ENCODE peak calls at places on chromosomes 16 and 17, in five cellular contexts. D, Y, Z, I and J are unnamed samples.

GRCh38 chr17:37478187-37478586 is 11.5 kb upstream of the DUSP14 start:
- DNase-seq in D (no peak), Y (no peak), Z (no peak), I (no peak), J (peak; percentile 90)

GRCh38 chr16:52450241-52450640 is 96.7 kb downstream of the TOX3 start:
- DNase-seq in D (no peak), Y (no peak), Z (no peak), I (no peak), J (no peak)

GRCh38 chr16:9154576-9155410 is 63.3 kb downstream of the HAPSTR1 start:
- DNase-seq in D (no peak), Y (peak; percentile 43), Z (no peak), I (no peak), J (no peak)

GRCh38 chr17:67751101-67752074 is 33.7 kb downstream of the NOL11 start:
- DNase-seq in D (no peak), Y (peak; percentile 23), Z (no peak), I (no peak), J (no peak)

GRCh38 chr16:52404546-52404945 is 142.4 kb downstream of the TOX3 start:
- DNase-seq in D (no peak), Y (no peak), Z (no peak), I (no peak), J (no peak)

GRCh38 chr17:56902350-56902749 is 11.5 kb downstream of the TRIM25 start:
- DNase-seq in D (peak; percentile 94), Y (no peak), Z (no peak), I (no peak), J (peak; percentile 84)

GRCh38 chr17:70378005-70378404 is 208.7 kb downstream of the KCNJ2 start:
- DNase-seq in D (no peak), Y (no peak), Z (no peak), I (no peak), J (no peak)

GRCh38 chr17:3689262-3690093 is 6.5 kb downstream of the P2RX5 start:
- DNase-seq in D (no peak), Y (no peak), Z (no peak), I (no peak), J (no peak)

GRCh38 chr16:58628845-58629680 is 563 bp downstream of the CNOT1 start:
- DNase-seq in D (peak; percentile 23), Y (peak; percentile 50), Z (peak; percentile 62), I (no peak), J (peak; percentile 84)

GRCh38 chr17:61409301-61410099 is 9.9 kb downstream of the TBX2 start:
- DNase-seq in D (peak; percentile 84), Y (peak; percentile 73), Z (peak; percentile 67), I (no peak), J (peak; percentile 90)

GRCh38 chr16:392450-393027 is 4.5 kb upstream of the NME4 start:
- DNase-seq in D (no peak), Y (no peak), Z (peak; percentile 83), I (no peak), J (no peak)

GRCh38 chr16:23435500-23435899 is 17.5 kb downstream of the COG7 start:
- DNase-seq in D (peak; percentile 72), Y (peak; percentile 85), Z (peak; percentile 79), I (peak; percentile 55), J (peak; percentile 69)

GRCh38 chr17:72373910-72374741 is 253.3 kb downstream of the SOX9 start:
- DNase-seq in D (peak; percentile 44), Y (no peak), Z (no peak), I (no peak), J (peak; percentile 37)

GRCh38 chr17:76145231-76146052 is 4.4 kb upstream of the FOXJ1 start:
- DNase-seq in D (no peak), Y (peak; percentile 48), Z (peak; percentile 71), I (no peak), J (no peak)

GRCh38 chr17:10421211-10421610 is 539 bp downstream of the MYH8 start:
- DNase-seq in D (no peak), Y (no peak), Z (no peak), I (no peak), J (no peak)

GRCh38 chr16:49455181-49455990 is 81.8 kb downstream of the C16orf78 start:
- DNase-seq in D (no peak), Y (no peak), Z (no peak), I (no peak), J (no peak)

GRCh38 chr17:57174591-57174990 is 81.7 kb upstream of the MSI2 start:
- DNase-seq in D (no peak), Y (no peak), Z (peak; percentile 10), I (no peak), J (no peak)

GRCh38 chr16:66959645-66960177 is 1.4 kb upstream of the CES3 start:
- DNase-seq in D (no peak), Y (no peak), Z (no peak), I (no peak), J (no peak)

GRCh38 chr16:6573577-6573976 is 759.1 kb upstream of the RBFOX1 start:
- DNase-seq in D (no peak), Y (peak; percentile 68), Z (peak; percentile 8), I (no peak), J (no peak)

GRCh38 chr16:29757950-29758466 is 12.2 kb upstream of the C16orf54 start:
- DNase-seq in D (no peak), Y (no peak), Z (no peak), I (no peak), J (peak; percentile 66)

GRCh38 chr17:32684087-32684828 is 192.7 kb downstream of the MYO1D start:
- DNase-seq in D (peak; percentile 27), Y (no peak), Z (no peak), I (no peak), J (no peak)

GRCh38 chr17:42518755-42519545 is 17.1 kb upstream of the NAGLU start:
- DNase-seq in D (no peak), Y (no peak), Z (no peak), I (peak; percentile 89), J (no peak)

GRCh38 chr16:62036101-62036806 is at the start of gene CDH8:
- DNase-seq in D (no peak), Y (peak; percentile 79), Z (no peak), I (no peak), J (no peak)

GRCh38 chr17:76077582-76078110 is 1.3 kb upstream of the ZACN start:
- DNase-seq in D (peak; percentile 19), Y (peak; percentile 20), Z (no peak), I (no peak), J (no peak)

GRCh38 chr17:41793749-41794602 is 7.5 kb upstream of the JUP start:
- DNase-seq in D (no peak), Y (peak; percentile 93), Z (no peak), I (no peak), J (peak; percentile 16)

GRCh38 chr17:18129041-18129502 is 20.5 kb downstream of the MYO15A start:
- DNase-seq in D (peak; percentile 87), Y (no peak), Z (no peak), I (peak; percentile 69), J (peak; percentile 51)
- H3K9me2 ChIP-seq in D (no peaks in the 10 kb centered on the region), Y (no peaks in the 10 kb centered on the region), Z (no peaks in the 10 kb centered on the region), I (no peaks in the 10 kb centered on the region), J (no peaks in the 10 kb centered on the region)

GRCh38 chr17:77281904-77282367 is 141.2 kb downstream of the SEC14L1 start:
- DNase-seq in D (peak; percentile 70), Y (peak; percentile 61), Z (peak; percentile 23), I (peak; percentile 59), J (no peak)
- TF ChIP-seq EZH2 in D (no peak), Y (no peak), Z (no peak), I (no peak), J (no peak)

GRCh38 chr16:4836727-4837126 is 10.4 kb downstream of the GLYR1 start:
- DNase-seq in D (no peak), Y (no peak), Z (no peak), I (no peak), J (no peak)

GRCh38 chr16:4833584-4833983 is 13.5 kb downstream of the GLYR1 start:
- DNase-seq in D (no peak), Y (no peak), Z (no peak), I (no peak), J (no peak)

GRCh38 chr16:4839942-4840341 is 7.1 kb downstream of the GLYR1 start:
- DNase-seq in D (no peak), Y (peak; percentile 8), Z (no peak), I (no peak), J (no peak)

GRCh38 chr16:4840984-4841383 is 6.1 kb downstream of the GLYR1 start:
- DNase-seq in D (no peak), Y (no peak), Z (no peak), I (no peak), J (no peak)

DNA sequence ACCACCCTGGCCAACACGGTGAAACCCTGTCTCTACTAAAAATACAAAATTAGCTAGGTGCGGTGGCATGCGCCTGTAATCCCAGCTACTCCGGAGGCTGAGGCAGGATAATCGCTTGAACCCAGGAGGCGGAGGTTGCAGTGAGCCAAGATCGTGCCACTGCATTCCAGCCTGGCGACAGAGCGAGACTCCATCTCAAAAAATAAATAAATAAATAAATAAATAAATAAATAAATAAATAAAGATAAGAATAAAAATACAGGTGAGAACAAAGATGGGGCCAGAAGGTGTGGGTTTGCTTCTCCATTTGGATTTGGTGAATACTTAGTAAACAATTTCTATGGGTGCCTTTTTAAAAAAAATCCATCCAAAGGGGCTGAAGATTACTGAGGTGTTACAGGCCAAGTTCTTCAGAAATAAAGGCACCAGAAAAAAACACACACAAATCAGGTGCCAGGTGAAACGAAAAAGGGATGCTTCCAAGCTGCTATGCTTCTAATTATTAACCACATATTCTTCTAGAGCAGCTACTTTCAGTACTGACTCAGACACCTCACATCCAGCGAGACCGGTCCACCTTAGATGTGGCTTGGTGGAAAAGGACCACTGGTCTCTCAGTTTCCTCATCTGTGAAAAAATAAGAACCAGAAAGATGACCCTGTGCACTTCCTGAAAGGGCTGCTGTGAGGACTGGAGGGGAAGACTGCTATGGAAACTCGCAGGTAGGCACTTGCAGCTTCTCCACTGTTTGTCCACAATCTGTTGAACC is 9.2 kb downstream of the GLYR1 start:
- DNase-seq in D (no peak), Y (no peak), Z (peak; percentile 75), I (no peak), J (no peak)
- H3K9me2 ChIP-seq in D (no peaks in the 10 kb centered on the region), Y (no peaks in the 10 kb centered on the region), Z (no peaks in the 10 kb centered on the region), I (no peaks in the 10 kb centered on the region), J (no peaks in the 10 kb centered on the region)

DNA sequence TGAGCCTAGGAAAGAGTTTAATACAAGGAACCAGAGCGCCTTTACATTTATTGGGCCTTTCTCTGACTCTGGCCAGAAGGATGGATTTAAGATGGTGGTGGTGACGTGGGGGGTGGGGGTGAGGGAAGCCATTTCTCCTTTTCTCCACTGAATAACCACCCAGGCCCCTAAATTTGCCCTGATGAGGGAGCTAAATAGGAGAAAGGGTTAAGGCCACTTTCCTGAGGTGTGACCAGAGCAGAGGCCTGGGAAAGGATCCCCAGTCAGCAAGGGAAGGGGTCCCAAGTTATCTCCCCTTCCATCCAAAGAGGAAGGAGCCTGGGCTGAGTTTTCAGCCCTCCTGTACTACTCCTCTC is 1.1 kb upstream of the HOXB9 start:
- DNase-seq in D (no peak), Y (no peak), Z (no peak), I (no peak), J (no peak)
- TF ChIP-seq EZH2 in D (no peak), Y (no peak), Z (no peak), I (no peak), J (no peak)

DNA sequence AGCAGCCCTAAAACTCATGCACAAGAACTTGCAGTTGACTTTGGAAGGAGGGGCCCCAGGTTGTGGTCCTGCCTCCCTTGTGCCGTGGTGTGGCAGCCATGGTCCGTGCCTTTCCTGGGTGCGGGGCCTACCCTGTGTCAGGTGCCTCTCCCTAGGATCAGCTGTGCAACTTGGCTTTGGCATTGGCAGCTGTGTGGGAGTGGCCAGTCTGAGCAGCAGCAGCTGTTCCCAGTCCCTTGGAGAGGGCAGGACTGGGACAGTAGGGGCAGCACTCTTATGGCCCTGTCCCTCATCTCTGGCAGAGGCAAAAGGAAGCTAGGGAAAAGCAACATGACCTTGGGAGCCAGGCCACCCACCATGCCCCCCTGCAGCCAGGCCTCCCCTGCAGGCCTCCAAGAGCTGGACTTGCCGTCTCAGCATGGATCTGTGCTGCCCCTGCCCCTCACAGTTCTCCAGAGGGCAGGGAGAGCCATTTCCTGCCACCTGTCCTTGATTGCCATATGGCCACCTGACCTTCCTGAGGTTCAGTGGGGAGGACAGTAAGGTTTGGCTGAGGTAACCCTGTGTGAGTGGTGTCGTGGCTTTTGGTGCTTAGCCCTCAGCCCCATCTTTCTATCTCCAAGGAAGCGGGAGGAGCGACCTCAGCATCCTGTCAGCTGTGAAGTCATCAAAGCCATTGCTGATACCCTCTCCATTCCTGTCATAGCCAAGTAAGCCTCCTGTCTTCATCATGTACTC is 15.5 kb upstream of the NFATC3 start:
- DNase-seq in D (no peak), Y (no peak), Z (no peak), I (no peak), J (no peak)
- H3K9me2 ChIP-seq in D (no peaks in the 10 kb centered on the region), Y (no peaks in the 10 kb centered on the region), Z (no peaks in the 10 kb centered on the region), I (no peaks in the 10 kb centered on the region), J (no peaks in the 10 kb centered on the region)